ENCODE peak calls at places on chromosomes 2 and 18, in seven cellular contexts. One of them, this sample, is unnamed.

GRCh38 chr18:21853020-21853419 is 112.4 kb downstream of the MIB1 start:
- DNase-seq in mesenchymal stem cell: peak; percentile 46
- DNase-seq in neuronal stem cell: no peak
- DNase-seq in GM23248: no peak
- DNase-seq in K562: no peak
- DNase-seq in colonic mucosa: no peak
- DNase-seq in mesendoderm: peak; percentile 29
- DNase-seq in this sample: no peak

GRCh38 chr2:60530660-60531276 is 22.7 kb downstream of the BCL11A start:
- DNase-seq in K562: peak; percentile 34
- DNase-seq in colonic mucosa: peak; percentile 94
- DNase-seq in GM23248: no peak
- DNase-seq in mesendoderm: peak; percentile 62
- DNase-seq in neuronal stem cell: no peak
- DNase-seq in mesenchymal stem cell: peak; percentile 41
- DNase-seq in this sample: peak; percentile 68

GRCh38 chr2:54586062-54586982 is 130.2 kb downstream of the SPTBN1 start:
- DNase-seq in mesenchymal stem cell: peak; percentile 57
- DNase-seq in GM23248: peak; percentile 40
- DNase-seq in mesendoderm: no peak
- DNase-seq in colonic mucosa: no peak
- DNase-seq in neuronal stem cell: no peak
- DNase-seq in K562: no peak
- DNase-seq in this sample: no peak

GRCh38 chr2:155418753-155419152 is 720.3 kb downstream of the KCNJ3 start:
- DNase-seq in GM23248: no peak
- DNase-seq in colonic mucosa: no peak
- DNase-seq in neuronal stem cell: no peak
- DNase-seq in mesendoderm: peak; percentile 23
- DNase-seq in K562: no peak
- DNase-seq in mesenchymal stem cell: no peak
- DNase-seq in this sample: no peak

GRCh38 chr2:128315829-128316776 is 2.6 kb downstream of the HS6ST1 start:
- DNase-seq in GM23248: peak; percentile 55
- DNase-seq in neuronal stem cell: no peak
- DNase-seq in colonic mucosa: peak; percentile 17
- DNase-seq in mesendoderm: no peak
- DNase-seq in mesenchymal stem cell: peak; percentile 80
- DNase-seq in K562: no peak
- DNase-seq in this sample: peak; percentile 53

GRCh38 chr2:39913648-39914456 is 134.8 kb upstream of the THUMPD2 start:
- DNase-seq in mesenchymal stem cell: peak; percentile 75
- DNase-seq in mesendoderm: peak; percentile 77
- DNase-seq in neuronal stem cell: peak; percentile 62
- DNase-seq in colonic mucosa: no peak
- DNase-seq in K562: peak; percentile 53
- DNase-seq in GM23248: peak; percentile 85
- DNase-seq in this sample: peak; percentile 54

GRCh38 chr2:96195410-96196071 is 13.1 kb downstream of the STARD7 start:
- DNase-seq in K562: no peak
- DNase-seq in neuronal stem cell: no peak
- DNase-seq in mesendoderm: no peak
- DNase-seq in GM23248: peak; percentile 72
- DNase-seq in mesenchymal stem cell: peak; percentile 87
- DNase-seq in colonic mucosa: peak; percentile 45
- DNase-seq in this sample: no peak

GRCh38 chr2:235494716-235495372 is 1.0 kb downstream of the AGAP1 start:
- DNase-seq in colonic mucosa: no peak
- DNase-seq in mesendoderm: peak; percentile 53
- DNase-seq in K562: peak; percentile 27
- DNase-seq in neuronal stem cell: peak; percentile 46
- DNase-seq in mesenchymal stem cell: peak; percentile 62
- DNase-seq in GM23248: peak; percentile 79
- DNase-seq in this sample: peak; percentile 83

GRCh38 chr2:76450024-76450475 is 739.3 kb upstream of the GCFC2 start:
- DNase-seq in K562: no peak
- DNase-seq in neuronal stem cell: no peak
- DNase-seq in mesendoderm: peak; percentile 70
- DNase-seq in GM23248: no peak
- DNase-seq in mesenchymal stem cell: no peak
- DNase-seq in colonic mucosa: no peak
- DNase-seq in this sample: no peak

GRCh38 chr2:29443627-29444026 is 328.4 kb downstream of the CLIP4 start:
- DNase-seq in K562: no peak
- DNase-seq in colonic mucosa: no peak
- DNase-seq in mesenchymal stem cell: peak; percentile 14
- DNase-seq in mesendoderm: peak; percentile 45
- DNase-seq in neuronal stem cell: no peak
- DNase-seq in GM23248: peak; percentile 63
- DNase-seq in this sample: no peak

GRCh38 chr2:233807215-233807865 is 29.2 kb downstream of the MROH2A start:
- DNase-seq in K562: no peak
- DNase-seq in neuronal stem cell: no peak
- DNase-seq in mesendoderm: no peak
- DNase-seq in mesenchymal stem cell: no peak
- DNase-seq in GM23248: no peak
- DNase-seq in colonic mucosa: no peak
- DNase-seq in this sample: peak; percentile 36

GRCh38 chr2:116820986-116821385 is 993.5 kb upstream of the DDX18 start:
- DNase-seq in K562: no peak
- DNase-seq in GM23248: no peak
- DNase-seq in mesenchymal stem cell: no peak
- DNase-seq in mesendoderm: peak; percentile 8
- DNase-seq in neuronal stem cell: no peak
- DNase-seq in colonic mucosa: no peak
- DNase-seq in this sample: peak; percentile 40

GRCh38 chr2:26144031-26144430 is 28.9 kb upstream of the GAREM2 start:
- DNase-seq in neuronal stem cell: no peak
- DNase-seq in K562: no peak
- DNase-seq in GM23248: no peak
- DNase-seq in mesendoderm: peak; percentile 16
- DNase-seq in mesenchymal stem cell: no peak
- DNase-seq in colonic mucosa: peak; percentile 73
- DNase-seq in this sample: no peak

GRCh38 chr18:79334496-79335233 is 61.1 kb upstream of the NFATC1 start:
- DNase-seq in mesendoderm: no peak
- DNase-seq in mesenchymal stem cell: no peak
- DNase-seq in neuronal stem cell: no peak
- DNase-seq in GM23248: no peak
- DNase-seq in colonic mucosa: no peak
- DNase-seq in K562: no peak
- DNase-seq in this sample: peak; percentile 35

GRCh38 chr2:80499095-80499494 is 194.5 kb upstream of the LRRTM1 start:
- DNase-seq in colonic mucosa: peak; percentile 36
- DNase-seq in mesendoderm: peak; percentile 18
- DNase-seq in K562: no peak
- DNase-seq in mesenchymal stem cell: peak; percentile 48
- DNase-seq in GM23248: peak; percentile 64
- DNase-seq in neuronal stem cell: no peak
- DNase-seq in this sample: peak; percentile 58

DNA sequence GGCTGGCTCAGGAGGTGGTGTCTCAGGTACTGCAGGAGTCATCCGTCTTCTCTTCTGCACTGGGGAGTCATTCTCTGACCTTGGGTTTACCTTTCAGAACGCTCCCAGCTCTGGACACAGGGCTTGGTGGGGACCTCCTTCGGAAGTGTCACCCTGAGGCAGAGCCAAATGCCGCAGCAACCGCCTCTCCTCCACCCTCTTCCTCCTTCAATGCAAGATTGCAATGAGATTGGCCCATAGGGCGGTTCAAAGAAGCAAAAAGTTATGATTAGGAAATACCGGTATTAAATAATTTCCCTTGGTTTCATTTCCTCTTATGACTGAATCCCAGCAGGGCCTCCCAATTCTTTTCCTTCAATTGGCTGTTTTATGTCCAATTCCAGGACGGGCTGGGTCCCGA is 178.8 kb downstream of the ACKR3 start:
- DNase-seq in colonic mucosa: no peak
- DNase-seq in mesendoderm: no peak
- DNase-seq in neuronal stem cell: no peak
- DNase-seq in K562: no peak
- DNase-seq in GM23248: peak; percentile 29
- DNase-seq in mesenchymal stem cell: no peak
- DNase-seq in this sample: no peak
- H3K4me1 ChIP-seq in colonic mucosa: no peaks in the 10 kb centered on the region
- H3K4me1 ChIP-seq in mesendoderm: peaks cover 11% of the 10 kb centered on the region
- H3K4me1 ChIP-seq in neuronal stem cell: peaks cover 22% of the 10 kb centered on the region
- H3K4me1 ChIP-seq in K562: no peaks in the 10 kb centered on the region
- H3K4me1 ChIP-seq in GM23248: peaks cover 42% of the 10 kb centered on the region
- H3K4me1 ChIP-seq in mesenchymal stem cell: peaks cover 30% of the 10 kb centered on the region
- H3K4me1 ChIP-seq in this sample: peaks cover 28% of the 10 kb centered on the region

DNA sequence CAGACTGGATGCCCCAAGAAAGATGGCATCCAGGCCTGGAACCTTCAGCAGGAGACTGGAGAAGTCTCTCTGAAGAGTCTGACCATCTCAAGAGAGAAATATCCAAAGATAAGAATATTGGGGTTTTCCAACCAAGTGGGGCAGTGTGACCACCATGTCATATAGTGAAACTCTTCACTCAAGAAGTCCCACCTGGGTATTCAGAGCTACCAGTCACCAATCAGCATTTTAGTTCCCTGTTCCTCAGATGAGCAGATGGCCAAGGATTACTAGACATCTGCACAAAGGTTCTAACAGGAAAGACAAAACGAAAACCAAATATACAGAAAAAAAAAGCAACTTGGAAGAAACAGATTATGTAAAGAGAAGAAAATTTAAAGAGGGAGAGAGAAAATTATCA is 38.5 kb upstream of the CXCR4 start:
- DNase-seq in colonic mucosa: no peak
- DNase-seq in mesendoderm: no peak
- DNase-seq in K562: no peak
- DNase-seq in GM23248: no peak
- DNase-seq in neuronal stem cell: no peak
- DNase-seq in mesenchymal stem cell: no peak
- DNase-seq in this sample: no peak
- H3K9ac ChIP-seq in colonic mucosa: no peak overlapping the region
- H3K9ac ChIP-seq in mesendoderm: no peak overlapping the region
- H3K9ac ChIP-seq in K562: no peak overlapping the region
- H3K9ac ChIP-seq in GM23248: no peak overlapping the region
- H3K9ac ChIP-seq in neuronal stem cell: no peak overlapping the region
- H3K9ac ChIP-seq in mesenchymal stem cell: no peak overlapping the region
- H3K9ac ChIP-seq in this sample: no peak overlapping the region

GRCh38 chr2:229714736-229715541 is 584 bp upstream of the DNER start:
- DNase-seq in neuronal stem cell: peak; percentile 77
- DNase-seq in K562: peak; percentile 34
- DNase-seq in mesenchymal stem cell: peak; percentile 66
- DNase-seq in mesendoderm: peak; percentile 89
- DNase-seq in GM23248: peak; percentile 87
- DNase-seq in colonic mucosa: peak; percentile 33
- DNase-seq in this sample: peak; percentile 95
- H3K27ac ChIP-seq in neuronal stem cell: no peak overlapping the region
- H3K27ac ChIP-seq in K562: no peak overlapping the region
- H3K27ac ChIP-seq in mesenchymal stem cell: no peak overlapping the region
- H3K27ac ChIP-seq in mesendoderm: no peak overlapping the region
- H3K27ac ChIP-seq in GM23248: no peak overlapping the region
- H3K27ac ChIP-seq in colonic mucosa: no peak overlapping the region
- H3K27ac ChIP-seq in this sample: no peak overlapping the region

GRCh38 chr18:44727291-44727690 is 46.6 kb downstream of the SETBP1 start:
- DNase-seq in colonic mucosa: no peak
- DNase-seq in GM23248: no peak
- DNase-seq in mesenchymal stem cell: no peak
- DNase-seq in mesendoderm: peak; percentile 77
- DNase-seq in K562: no peak
- DNase-seq in neuronal stem cell: no peak
- DNase-seq in this sample: no peak
- H3K4me1 ChIP-seq in colonic mucosa: peaks cover 9% of the 10 kb centered on the region
- H3K4me1 ChIP-seq in GM23248: peaks cover 59% of the 10 kb centered on the region
- H3K4me1 ChIP-seq in mesenchymal stem cell: peaks cover 16% of the 10 kb centered on the region
- H3K4me1 ChIP-seq in mesendoderm: peaks cover 47% of the 10 kb centered on the region
- H3K4me1 ChIP-seq in K562: peaks cover 39% of the 10 kb centered on the region
- H3K4me1 ChIP-seq in neuronal stem cell: peaks cover 18% of the 10 kb centered on the region
- H3K4me1 ChIP-seq in this sample: peaks cover 51% of the 10 kb centered on the region

GRCh38 chr18:42113529-42114191 is 158.6 kb downstream of the PIK3C3 start:
- DNase-seq in neuronal stem cell: no peak
- DNase-seq in colonic mucosa: no peak
- DNase-seq in mesendoderm: peak; percentile 8
- DNase-seq in GM23248: peak; percentile 53
- DNase-seq in K562: no peak
- DNase-seq in mesenchymal stem cell: peak; percentile 67
- DNase-seq in this sample: no peak
- H3K9ac ChIP-seq in neuronal stem cell: no peak overlapping the region
- H3K9ac ChIP-seq in colonic mucosa: peak overlapping the region; percentile 12
- H3K9ac ChIP-seq in mesendoderm: no peak overlapping the region
- H3K9ac ChIP-seq in GM23248: peak overlapping the region; percentile 72
- H3K9ac ChIP-seq in K562: no peak overlapping the region
- H3K9ac ChIP-seq in mesenchymal stem cell: peak overlapping the region; percentile 72
- H3K9ac ChIP-seq in this sample: no peak overlapping the region

DNA sequence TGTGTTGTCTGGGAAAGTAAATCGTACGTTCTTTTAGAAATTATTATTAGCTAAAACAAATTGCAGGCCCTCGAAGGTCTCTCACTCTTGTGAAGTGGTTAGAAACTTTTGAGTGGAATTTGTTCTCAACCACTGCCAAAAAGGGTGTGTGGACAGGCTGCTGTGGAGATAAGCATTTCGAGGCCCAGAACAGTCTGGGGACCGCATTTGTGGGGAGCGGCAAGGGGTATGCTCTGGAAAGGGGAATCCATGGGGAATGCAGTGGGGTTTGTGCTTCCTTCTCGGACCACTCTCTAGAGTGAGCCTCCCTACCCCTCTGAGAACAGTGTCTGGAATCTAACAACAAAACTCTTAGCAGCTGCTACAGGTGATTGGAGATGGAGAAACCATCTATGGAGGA is 1.7 kb downstream of the NRP2 start:
- DNase-seq in GM23248: no peak
- DNase-seq in colonic mucosa: no peak
- DNase-seq in mesenchymal stem cell: no peak
- DNase-seq in K562: no peak
- DNase-seq in neuronal stem cell: no peak
- DNase-seq in mesendoderm: no peak
- DNase-seq in this sample: peak; percentile 47
- H3K27ac ChIP-seq in GM23248: peak overlapping the region; percentile 51
- H3K27ac ChIP-seq in colonic mucosa: peak overlapping the region; percentile 82
- H3K27ac ChIP-seq in mesenchymal stem cell: peak overlapping the region; percentile 29
- H3K27ac ChIP-seq in K562: no peak overlapping the region
- H3K27ac ChIP-seq in neuronal stem cell: no peak overlapping the region
- H3K27ac ChIP-seq in mesendoderm: no peak overlapping the region
- H3K27ac ChIP-seq in this sample: no peak overlapping the region

GRCh38 chr2:20147351-20147750 is 77.6 kb downstream of the SDC1 start:
- DNase-seq in neuronal stem cell: no peak
- DNase-seq in GM23248: no peak
- DNase-seq in K562: no peak
- DNase-seq in mesendoderm: no peak
- DNase-seq in mesenchymal stem cell: no peak
- DNase-seq in colonic mucosa: no peak
- DNase-seq in this sample: no peak
- H3K4me1 ChIP-seq in neuronal stem cell: peaks cover 17% of the 10 kb centered on the region
- H3K4me1 ChIP-seq in GM23248: peaks cover 16% of the 10 kb centered on the region
- H3K4me1 ChIP-seq in K562: peaks cover 39% of the 10 kb centered on the region
- H3K4me1 ChIP-seq in mesendoderm: peaks cover 15% of the 10 kb centered on the region
- H3K4me1 ChIP-seq in mesenchymal stem cell: peaks cover 13% of the 10 kb centered on the region
- H3K4me1 ChIP-seq in colonic mucosa: no peaks in the 10 kb centered on the region
- H3K4me1 ChIP-seq in this sample: no peaks in the 10 kb centered on the region

GRCh38 chr2:212928681-212929080 is 222.7 kb downstream of the IKZF2 start:
- DNase-seq in neuronal stem cell: no peak
- DNase-seq in colonic mucosa: no peak
- DNase-seq in mesendoderm: no peak
- DNase-seq in GM23248: peak; percentile 54
- DNase-seq in mesenchymal stem cell: peak; percentile 23
- DNase-seq in K562: no peak
- DNase-seq in this sample: no peak
- H3K9ac ChIP-seq in neuronal stem cell: no peak overlapping the region
- H3K9ac ChIP-seq in colonic mucosa: no peak overlapping the region
- H3K9ac ChIP-seq in mesendoderm: no peak overlapping the region
- H3K9ac ChIP-seq in GM23248: no peak overlapping the region
- H3K9ac ChIP-seq in mesenchymal stem cell: no peak overlapping the region
- H3K9ac ChIP-seq in K562: no peak overlapping the region
- H3K9ac ChIP-seq in this sample: no peak overlapping the region